ENCODE peak calls at places on chromosomes 16 and 17, in five cellular contexts. Y is COR-L47, U is HFFc6, T is DMS153, X is WTC11. F is an unnamed sample.

GRCh38 chr16:50972899-50973298 is 178.2 kb downstream of the SALL1 start:
- DNase-seq in Y (no peak), U (no peak), T (no peak), X (no peak), F (no peak)

GRCh38 chr16:49869731-49870130 is 13.8 kb upstream of the ZNF423 start:
- DNase-seq in Y (no peak), U (no peak), T (no peak), X (no peak), F (no peak)

GRCh38 chr17:60065867-60066266 is 12.9 kb downstream of the HEATR6 start:
- DNase-seq in Y (no peak), U (peak), T (no peak), X (no peak), F (no peak)

GRCh38 chr16:10827691-10828341 is 9.2 kb upstream of the TVP23A start:
- DNase-seq in Y (no peak), U (peak), T (no peak), X (no peak), F (peak)

GRCh38 chr16:50683689-50684374 is 2.7 kb upstream of the SNX20 start:
- DNase-seq in Y (no peak), U (no peak), T (no peak), X (no peak), F (no peak)

GRCh38 chr17:57415737-57416354 is 159.5 kb downstream of the MSI2 start:
- DNase-seq in Y (no peak), U (no peak), T (no peak), X (no peak), F (no peak)

GRCh38 chr17:33986566-33986965 is 268.5 kb upstream of the CCL2 start:
- DNase-seq in Y (no peak), U (no peak), T (no peak), X (no peak), F (no peak)

GRCh38 chr17:2755941-2756724 is 6.7 kb upstream of the CCDC92B start:
- DNase-seq in Y (no peak), U (no peak), T (no peak), X (peak), F (no peak)

F was measured in heart left ventricle.